ENCODE peak calls at places on chromosomes 1 and 21, in six cellular contexts. One of them, this sample, is unnamed.

GRCh38 chr1:63454269-63454668 is 68.8 kb downstream of the ITGB3BP start:
- DNase-seq in prostate gland: no peak
- DNase-seq in uterus: no peak
- DNase-seq in cardiac muscle cell: peak; percentile 38
- DNase-seq in caudate nucleus: no peak
- DNase-seq in substantia nigra: no peak
- DNase-seq in this sample: peak; percentile 8

GRCh38 chr1:7346600-7347570 is 424.2 kb upstream of the VAMP3 start:
- DNase-seq in prostate gland: no peak
- DNase-seq in uterus: no peak
- DNase-seq in cardiac muscle cell: no peak
- DNase-seq in caudate nucleus: no peak
- DNase-seq in substantia nigra: no peak
- DNase-seq in this sample: no peak

GRCh38 chr1:225477296-225477911 is 49.6 kb upstream of the LBR start:
- DNase-seq in prostate gland: no peak
- DNase-seq in uterus: no peak
- DNase-seq in cardiac muscle cell: no peak
- DNase-seq in caudate nucleus: no peak
- DNase-seq in substantia nigra: no peak
- DNase-seq in this sample: no peak

GRCh38 chr1:42733415-42734200 is 6.4 kb downstream of the CLDN19 start:
- DNase-seq in prostate gland: no peak
- DNase-seq in uterus: no peak
- DNase-seq in cardiac muscle cell: no peak
- DNase-seq in caudate nucleus: no peak
- DNase-seq in substantia nigra: no peak
- DNase-seq in this sample: no peak

GRCh38 chr1:40153073-40153770 is 8.0 kb upstream of the RLF start:
- DNase-seq in prostate gland: peak; percentile 28
- DNase-seq in uterus: no peak
- DNase-seq in cardiac muscle cell: peak; percentile 79
- DNase-seq in caudate nucleus: no peak
- DNase-seq in substantia nigra: peak; percentile 3
- DNase-seq in this sample: peak; percentile 69

GRCh38 chr1:117493906-117494305 is 111.9 kb upstream of the TENT5C start:
- DNase-seq in prostate gland: no peak
- DNase-seq in uterus: no peak
- DNase-seq in cardiac muscle cell: no peak
- DNase-seq in caudate nucleus: no peak
- DNase-seq in substantia nigra: no peak
- DNase-seq in this sample: no peak

GRCh38 chr21:22885079-22885478 is 1886.9 kb downstream of the NCAM2 start:
- DNase-seq in prostate gland: no peak
- DNase-seq in uterus: no peak
- DNase-seq in cardiac muscle cell: no peak
- DNase-seq in caudate nucleus: no peak
- DNase-seq in substantia nigra: no peak
- DNase-seq in this sample: no peak

GRCh38 chr1:99956755-99957154 is 13.0 kb upstream of the SLC35A3 start:
- DNase-seq in prostate gland: no peak
- DNase-seq in uterus: no peak
- DNase-seq in cardiac muscle cell: peak; percentile 65
- DNase-seq in caudate nucleus: no peak
- DNase-seq in substantia nigra: no peak
- DNase-seq in this sample: no peak

GRCh38 chr1:74584185-74584584 is 71.8 kb upstream of the LRRC53 start:
- DNase-seq in prostate gland: no peak
- DNase-seq in uterus: no peak
- DNase-seq in cardiac muscle cell: peak; percentile 1
- DNase-seq in caudate nucleus: no peak
- DNase-seq in substantia nigra: no peak
- DNase-seq in this sample: no peak

GRCh38 chr1:153752072-153752471 is 23.1 kb upstream of the SLC27A3 start:
- DNase-seq in prostate gland: no peak
- DNase-seq in uterus: no peak
- DNase-seq in cardiac muscle cell: no peak
- DNase-seq in caudate nucleus: no peak
- DNase-seq in substantia nigra: no peak
- DNase-seq in this sample: no peak
- H3K27ac ChIP-seq in prostate gland: no peak overlapping the region
- H3K27ac ChIP-seq in uterus: peak overlapping the region; percentile 84
- H3K27ac ChIP-seq in cardiac muscle cell: no peak overlapping the region
- H3K27ac ChIP-seq in caudate nucleus: no peak overlapping the region
- H3K27ac ChIP-seq in substantia nigra: no peak overlapping the region
- H3K27ac ChIP-seq in this sample: no peak overlapping the region

GRCh38 chr21:39453571-39454179 is 1.9 kb downstream of the SH3BGR start:
- DNase-seq in prostate gland: no peak
- DNase-seq in uterus: no peak
- DNase-seq in cardiac muscle cell: no peak
- DNase-seq in caudate nucleus: no peak
- DNase-seq in substantia nigra: no peak
- DNase-seq in this sample: no peak

GRCh38 chr21:39452965-39453332 is 1.2 kb downstream of the SH3BGR start:
- DNase-seq in prostate gland: no peak
- DNase-seq in uterus: no peak
- DNase-seq in cardiac muscle cell: no peak
- DNase-seq in caudate nucleus: no peak
- DNase-seq in substantia nigra: peak; percentile 21
- DNase-seq in this sample: no peak

GRCh38 chr21:39452207-39452964 is 616 bp downstream of the SH3BGR start:
- DNase-seq in prostate gland: no peak
- DNase-seq in uterus: no peak
- DNase-seq in cardiac muscle cell: peak; percentile 73
- DNase-seq in caudate nucleus: no peak
- DNase-seq in substantia nigra: no peak
- DNase-seq in this sample: no peak

GRCh38 chr21:39456665-39457064 is 4.9 kb downstream of the SH3BGR start:
- DNase-seq in prostate gland: no peak
- DNase-seq in uterus: no peak
- DNase-seq in cardiac muscle cell: no peak
- DNase-seq in caudate nucleus: no peak
- DNase-seq in substantia nigra: no peak
- DNase-seq in this sample: no peak

DNA sequence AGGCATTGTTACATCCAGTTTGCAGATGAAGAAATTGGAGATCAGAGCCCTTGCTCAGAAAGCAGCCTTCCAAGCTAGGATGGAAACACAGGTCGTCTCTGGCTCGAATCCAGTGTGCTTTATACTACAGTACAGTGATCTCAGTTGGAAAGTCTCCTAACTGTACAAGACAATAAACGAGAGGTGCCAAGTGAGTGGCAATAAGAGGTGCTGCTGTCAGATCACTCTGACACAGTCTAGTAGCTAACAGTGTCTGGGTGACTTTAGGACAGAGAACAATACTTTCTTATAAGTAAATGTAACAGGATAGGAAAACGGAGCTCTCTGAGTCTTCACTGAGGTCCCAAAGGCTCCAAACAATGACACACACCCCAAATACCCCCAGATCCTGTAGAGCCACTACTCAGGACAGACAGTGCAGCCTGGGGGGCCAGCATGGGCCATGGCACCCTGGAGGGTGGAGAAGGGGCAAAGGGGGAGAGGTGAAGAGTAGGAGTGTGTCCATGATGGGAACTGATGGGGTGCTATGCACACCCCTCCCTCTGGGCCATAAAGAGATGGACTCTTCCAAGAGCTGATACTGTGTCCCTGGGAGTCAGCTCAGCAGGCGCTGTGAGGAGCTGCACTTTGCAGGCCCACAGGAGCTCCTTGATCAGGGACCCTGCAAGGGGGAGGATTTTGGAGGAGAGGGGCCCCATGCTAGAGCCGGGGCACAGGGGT is 3.3 kb downstream of the SH3BGR start:
- DNase-seq in prostate gland: no peak
- DNase-seq in uterus: no peak
- DNase-seq in cardiac muscle cell: no peak
- DNase-seq in caudate nucleus: no peak
- DNase-seq in substantia nigra: no peak
- DNase-seq in this sample: no peak
- H3K27ac ChIP-seq in prostate gland: no peak overlapping the region
- H3K27ac ChIP-seq in uterus: no peak overlapping the region
- H3K27ac ChIP-seq in cardiac muscle cell: peak overlapping the region; percentile 98
- H3K27ac ChIP-seq in caudate nucleus: no peak overlapping the region
- H3K27ac ChIP-seq in substantia nigra: peak overlapping the region; percentile 62
- H3K27ac ChIP-seq in this sample: no peak overlapping the region

GRCh38 chr1:3540876-3541275 is 70.4 kb downstream of the MEGF6 start:
- DNase-seq in prostate gland: no peak
- DNase-seq in uterus: no peak
- DNase-seq in cardiac muscle cell: no peak
- DNase-seq in caudate nucleus: no peak
- DNase-seq in substantia nigra: no peak
- DNase-seq in this sample: no peak
- H3K27ac ChIP-seq in prostate gland: no peak overlapping the region
- H3K27ac ChIP-seq in uterus: no peak overlapping the region
- H3K27ac ChIP-seq in cardiac muscle cell: no peak overlapping the region
- H3K27ac ChIP-seq in caudate nucleus: no peak overlapping the region
- H3K27ac ChIP-seq in substantia nigra: no peak overlapping the region
- H3K27ac ChIP-seq in this sample: no peak overlapping the region

GRCh38 chr1:183039985-183040447 is 16.8 kb downstream of the LAMC1 start:
- DNase-seq in prostate gland: no peak
- DNase-seq in uterus: no peak
- DNase-seq in cardiac muscle cell: peak; percentile 78
- DNase-seq in caudate nucleus: no peak
- DNase-seq in substantia nigra: no peak
- DNase-seq in this sample: no peak

GRCh38 chr1:183040600-183040999 is 17.4 kb downstream of the LAMC1 start:
- DNase-seq in prostate gland: no peak
- DNase-seq in uterus: no peak
- DNase-seq in cardiac muscle cell: no peak
- DNase-seq in caudate nucleus: no peak
- DNase-seq in substantia nigra: no peak
- DNase-seq in this sample: no peak

GRCh38 chr1:183044893-183045649 is 21.9 kb downstream of the LAMC1 start:
- DNase-seq in prostate gland: no peak
- DNase-seq in uterus: no peak
- DNase-seq in cardiac muscle cell: no peak
- DNase-seq in caudate nucleus: no peak
- DNase-seq in substantia nigra: no peak
- DNase-seq in this sample: no peak

GRCh38 chr1:183043872-183044859 is 20.9 kb downstream of the LAMC1 start:
- DNase-seq in prostate gland: no peak
- DNase-seq in uterus: no peak
- DNase-seq in cardiac muscle cell: no peak
- DNase-seq in caudate nucleus: no peak
- DNase-seq in substantia nigra: no peak
- DNase-seq in this sample: no peak

DNA sequence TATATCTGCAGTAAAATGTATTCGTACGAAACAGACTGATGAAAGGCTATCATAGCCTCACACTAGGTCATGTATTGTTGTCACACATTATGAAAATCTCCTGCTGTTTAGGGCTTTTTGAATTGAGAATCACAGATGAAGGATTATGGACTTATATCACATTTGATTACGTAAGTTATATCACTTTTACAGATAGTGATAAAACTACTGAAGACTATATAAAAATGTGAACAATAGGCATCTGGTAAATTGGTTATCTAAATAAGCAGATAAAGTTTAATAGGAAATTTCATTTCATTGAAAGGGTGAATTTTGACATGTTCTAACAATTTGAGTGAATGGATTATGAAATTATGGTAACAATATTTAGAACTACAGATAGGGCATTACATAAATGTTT is 20.0 kb downstream of the LAMC1 start:
- DNase-seq in prostate gland: no peak
- DNase-seq in uterus: no peak
- DNase-seq in cardiac muscle cell: no peak
- DNase-seq in caudate nucleus: no peak
- DNase-seq in substantia nigra: no peak
- DNase-seq in this sample: no peak
- H3K27ac ChIP-seq in prostate gland: no peak overlapping the region
- H3K27ac ChIP-seq in uterus: no peak overlapping the region
- H3K27ac ChIP-seq in cardiac muscle cell: no peak overlapping the region
- H3K27ac ChIP-seq in caudate nucleus: no peak overlapping the region
- H3K27ac ChIP-seq in substantia nigra: no peak overlapping the region
- H3K27ac ChIP-seq in this sample: no peak overlapping the region

DNA sequence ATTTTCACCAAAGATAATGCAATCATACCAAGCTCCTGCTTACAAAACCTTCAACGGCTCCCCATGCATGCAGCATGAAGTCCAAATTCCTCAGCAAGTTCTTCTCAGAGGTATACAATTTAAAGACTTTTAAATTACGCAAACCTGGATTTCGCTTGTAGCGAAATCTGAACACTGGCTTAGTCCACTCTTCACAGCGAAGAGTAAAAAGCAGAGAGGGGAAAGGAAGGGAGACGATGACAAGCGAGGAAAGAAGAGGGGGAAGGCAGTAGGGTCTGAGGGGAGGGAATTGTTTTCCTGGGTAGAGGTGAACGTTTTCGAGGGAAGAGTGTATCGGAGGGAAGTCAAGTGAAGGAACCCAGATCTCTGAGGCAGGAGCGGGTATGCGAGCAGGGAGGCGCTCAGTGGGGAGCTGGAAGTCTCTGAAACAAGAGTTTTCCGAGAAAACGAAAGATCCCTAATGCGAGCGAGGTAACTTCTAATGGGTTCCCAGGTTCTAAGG is 791 bp downstream of the TESK2 start:
- DNase-seq in prostate gland: no peak
- DNase-seq in uterus: no peak
- DNase-seq in cardiac muscle cell: peak; percentile 37
- DNase-seq in caudate nucleus: no peak
- DNase-seq in substantia nigra: no peak
- DNase-seq in this sample: no peak
- H3K27ac ChIP-seq in prostate gland: peak overlapping the region; percentile 93
- H3K27ac ChIP-seq in uterus: peak overlapping the region; percentile 79
- H3K27ac ChIP-seq in cardiac muscle cell: peak overlapping the region; percentile 15
- H3K27ac ChIP-seq in caudate nucleus: peak overlapping the region; percentile 80
- H3K27ac ChIP-seq in substantia nigra: peak overlapping the region; percentile 87
- H3K27ac ChIP-seq in this sample: peak overlapping the region; percentile 70

GRCh38 chr1:154856049-154856448 is 14.0 kb downstream of the KCNN3 start:
- DNase-seq in prostate gland: no peak
- DNase-seq in uterus: no peak
- DNase-seq in cardiac muscle cell: no peak
- DNase-seq in caudate nucleus: no peak
- DNase-seq in substantia nigra: no peak
- DNase-seq in this sample: no peak
- H3K27ac ChIP-seq in prostate gland: no peak overlapping the region
- H3K27ac ChIP-seq in uterus: peak overlapping the region; percentile 24
- H3K27ac ChIP-seq in cardiac muscle cell: no peak overlapping the region
- H3K27ac ChIP-seq in caudate nucleus: no peak overlapping the region
- H3K27ac ChIP-seq in substantia nigra: no peak overlapping the region
- H3K27ac ChIP-seq in this sample: no peak overlapping the region

DNA sequence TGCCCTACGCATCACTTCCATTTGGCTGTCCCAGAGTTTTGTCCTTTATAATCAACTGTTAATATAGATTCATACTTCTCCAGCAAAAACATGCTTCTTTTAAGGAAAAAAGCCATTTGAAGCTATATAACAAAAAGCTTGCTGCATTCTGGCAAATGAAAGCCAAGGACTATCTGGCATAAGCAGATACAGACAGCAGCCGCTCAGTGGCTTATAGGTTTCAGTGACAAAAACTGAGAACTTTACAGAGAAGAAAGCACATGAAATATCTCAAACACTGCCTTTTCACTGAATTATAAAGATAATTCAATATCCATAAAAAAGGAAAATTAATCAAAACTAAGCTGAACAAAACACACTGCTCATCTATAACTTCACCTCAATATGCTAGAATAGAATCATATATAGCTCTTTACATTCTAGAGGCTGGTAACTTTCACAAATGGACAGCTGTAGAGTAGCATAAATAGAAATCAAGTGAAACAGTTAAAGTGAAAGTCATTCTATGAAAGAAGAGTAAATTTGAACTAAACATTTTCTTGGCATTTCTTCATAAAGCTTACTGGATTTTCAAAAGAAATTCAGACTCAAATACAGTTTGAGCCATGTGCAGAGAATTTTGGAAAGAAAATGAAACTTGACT is 19.6 kb downstream of the CDC42BPA start:
- DNase-seq in prostate gland: no peak
- DNase-seq in uterus: no peak
- DNase-seq in cardiac muscle cell: no peak
- DNase-seq in caudate nucleus: no peak
- DNase-seq in substantia nigra: no peak
- DNase-seq in this sample: no peak
- H3K27ac ChIP-seq in prostate gland: no peak overlapping the region
- H3K27ac ChIP-seq in uterus: peak overlapping the region; percentile 1
- H3K27ac ChIP-seq in cardiac muscle cell: no peak overlapping the region
- H3K27ac ChIP-seq in caudate nucleus: no peak overlapping the region
- H3K27ac ChIP-seq in substantia nigra: no peak overlapping the region
- H3K27ac ChIP-seq in this sample: no peak overlapping the region